ENCODE peak calls at places on chromosomes 5 and 9, in five cellular contexts. Z is activated CD8-positive, alpha-beta memory T cell treated with anti-CD3 and anti-CD28 coated beads, Interleukin-2, amount 50 U/mL, for 4 hours; F is head of caudate nucleus; T is NCI-H2029; X is GM12878. W is an unnamed sample.

GRCh38 chr9:79129865-79130480 is 441.8 kb upstream of the TLE4 start:
- DNase-seq in Z (no peak), F (peak; percentile 81), T (peak; percentile 38), X (no peak), W (peak; percentile 74)

GRCh38 chr5:6634327-6634713 is 1.1 kb downstream of the SRD5A1 start:
- DNase-seq in Z (no peak), F (no peak), T (no peak), X (no peak), W (no peak)

GRCh38 chr9:130289711-130290241 is 24.2 kb downstream of the HMCN2 start:
- DNase-seq in Z (no peak), F (no peak), T (no peak), X (no peak), W (no peak)

GRCh38 chr5:93281980-93282772 is 298.8 kb downstream of the NR2F1-AS1 start:
- DNase-seq in Z (no peak), F (no peak), T (no peak), X (no peak), W (no peak)

GRCh38 chr5:52740007-52740406 is 47.7 kb upstream of the ITGA1 start:
- DNase-seq in Z (no peak), F (no peak), T (no peak), X (no peak), W (no peak)

GRCh38 chr9:12859704-12860251 is 85.0 kb downstream of the LURAP1L start:
- DNase-seq in Z (no peak), F (no peak), T (no peak), X (no peak), W (no peak)

GRCh38 chr9:135220601-135221575 is 133.4 kb downstream of the OLFM1 start:
- DNase-seq in Z (no peak), F (no peak), T (no peak), X (no peak), W (no peak)

GRCh38 chr5:74209566-74209965 is 431.0 kb downstream of the ENC1 start:
- DNase-seq in Z (no peak), F (no peak), T (no peak), X (no peak), W (no peak)

GRCh38 chr5:158286827-158287226 is 427.9 kb upstream of the CLINT1 start:
- DNase-seq in Z (no peak), F (no peak), T (no peak), X (no peak), W (no peak)

GRCh38 chr9:72586388-72587160 is 65.2 kb downstream of the TMC1 start:
- DNase-seq in Z (no peak), F (no peak), T (peak; percentile 25), X (no peak), W (peak; percentile 7)

GRCh38 chr9:124256517-124257069 is 1.2 kb upstream of the NEK6 start:
- DNase-seq in Z (no peak), F (no peak), T (peak; percentile 68), X (no peak), W (peak; percentile 71)

GRCh38 chr9:113427629-113428028 is 17.1 kb downstream of the C9orf43 start:
- DNase-seq in Z (no peak), F (no peak), T (no peak), X (no peak), W (no peak)

GRCh38 chr9:87673446-87674109 is 52.3 kb upstream of the CTSL start:
- DNase-seq in Z (no peak), F (no peak), T (no peak), X (no peak), W (no peak)

GRCh38 chr5:4207456-4207855 is 611.8 kb downstream of the IRX1 start:
- DNase-seq in Z (no peak), F (no peak), T (no peak), X (no peak), W (no peak)

GRCh38 chr5:75461679-75462078 is 49.8 kb downstream of the CERT1 start:
- DNase-seq in Z (no peak), F (no peak), T (no peak), X (no peak), W (no peak)

GRCh38 chr5:140996055-140996454 is 29.8 kb downstream of the PCDHAC2 start:
- DNase-seq in Z (no peak), F (no peak), T (no peak), X (no peak), W (no peak)

GRCh38 chr5:180251141-180251540 is 40.7 kb downstream of the MAPK9 start:
- DNase-seq in Z (no peak), F (no peak), T (no peak), X (no peak), W (no peak)

GRCh38 chr9:96048954-96049831 is 173.7 kb downstream of the ERCC6L2 start:
- DNase-seq in Z (no peak), F (peak; percentile 87), T (no peak), X (no peak), W (no peak)

GRCh38 chr5:157989296-157989695 is 130.4 kb upstream of the CLINT1 start:
- DNase-seq in Z (no peak), F (no peak), T (no peak), X (no peak), W (no peak)

GRCh38 chr5:93583799-93584530 is 943 bp downstream of the NR2F1 start:
- DNase-seq in Z (no peak), F (no peak), T (peak; percentile 61), X (no peak), W (peak; percentile 14)

GRCh38 chr9:36765077-36765390 is 192.3 kb downstream of the MELK start:
- DNase-seq in Z (no peak), F (no peak), T (peak; percentile 68), X (no peak), W (no peak)